ENCODE peak calls at places on chromosomes 1 and 21, in nine cellular contexts. O, I, L, P, R, U, C, M and T are unnamed samples.

GRCh38 chr1:89907669-89908293 is 86.9 kb downstream of the LRRC8D start:
- DNase-seq in I (peak; percentile 60), R (no peak), U (no peak), C (peak; percentile 62), L (no peak), M (peak; percentile 82), P (peak; percentile 71), O (no peak), T (no peak)

GRCh38 chr1:118773656-118774055 is 214.5 kb downstream of the TBX15 start:
- DNase-seq in C (no peak), P (peak; percentile 9), M (no peak), L (no peak), I (no peak), R (no peak), U (no peak), O (no peak), T (no peak)

GRCh38 chr1:202671388-202671787 is 38.9 kb downstream of the SYT2 start:
- DNase-seq in I (no peak), P (no peak), C (no peak), U (no peak), R (no peak), M (no peak), O (no peak), L (no peak), T (no peak)

GRCh38 chr1:48309564-48310082 is 87.1 kb downstream of the SLC5A9 start:
- DNase-seq in M (no peak), C (no peak), L (no peak), P (no peak), U (no peak), O (no peak), R (no peak), I (no peak), T (no peak)

GRCh38 chr1:177017453-177017852 is 147.1 kb downstream of the ASTN1 start:
- DNase-seq in O (no peak), R (no peak), U (no peak), C (no peak), I (no peak), M (no peak), L (no peak), P (no peak), T (no peak)

GRCh38 chr21:20721151-20721550 is 277.1 kb upstream of the NCAM2 start:
- DNase-seq in I (no peak), M (no peak), C (peak; percentile 4), L (no peak), R (no peak), P (no peak), O (no peak), U (no peak), T (no peak)

GRCh38 chr1:220281159-220281574 is 8.9 kb upstream of the RAB3GAP2 start:
- DNase-seq in R (no peak), M (peak; percentile 33), U (no peak), L (no peak), P (peak; percentile 32), O (no peak), I (peak; percentile 62), C (peak; percentile 47), T (no peak)

GRCh38 chr1:54108156-54108555 is 44.6 kb downstream of the CDCP2 start:
- DNase-seq in C (peak; percentile 79), O (no peak), P (no peak), R (no peak), M (no peak), U (no peak), L (no peak), I (no peak), T (no peak)

GRCh38 chr1:147824776-147825175 is 64.4 kb upstream of the GJA5 start:
- DNase-seq in M (no peak), O (no peak), C (no peak), L (no peak), P (no peak), U (no peak), R (no peak), I (no peak), T (no peak)
- H3K27ac ChIP-seq in M (no peak overlapping the region), O (no peak overlapping the region), C (no peak overlapping the region), L (no peak overlapping the region), P (no peak overlapping the region), U (no peak overlapping the region), R (no peak overlapping the region), I (no peak overlapping the region), T (no peak overlapping the region)

DNA sequence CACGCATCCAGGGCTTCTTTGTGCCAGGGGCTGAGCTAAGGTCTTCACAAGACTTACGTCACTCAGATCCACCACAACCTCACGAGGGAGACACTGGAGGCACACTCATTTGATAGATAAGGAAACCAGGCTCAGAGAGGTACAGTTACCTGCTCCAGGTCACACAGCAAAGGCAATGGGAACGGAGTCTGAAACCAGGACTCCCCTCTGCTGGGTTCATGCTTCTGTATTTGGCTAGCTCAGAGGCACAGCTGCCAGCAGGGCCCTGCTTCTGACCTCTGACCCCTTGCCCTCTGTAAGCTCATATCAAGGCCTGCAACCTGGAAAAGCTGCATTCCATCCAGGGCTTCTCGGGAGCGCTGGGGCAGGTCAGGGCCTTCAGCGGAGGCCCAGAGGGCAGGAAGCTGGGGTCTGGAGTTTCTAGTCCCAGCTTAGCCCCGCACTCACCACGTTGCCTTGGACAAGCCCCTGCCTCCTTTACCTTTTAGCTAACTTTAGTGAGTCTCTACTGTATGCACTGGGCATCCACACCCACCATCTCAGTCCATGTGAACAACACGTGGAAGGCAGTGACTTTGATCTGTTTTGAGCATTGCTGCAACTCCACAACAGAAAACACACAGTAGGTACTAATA is 34.6 kb downstream of the HSPG2 start:
- DNase-seq in R (no peak), P (no peak), U (no peak), I (no peak), M (no peak), L (no peak), O (no peak), C (no peak), T (no peak)
- H3K27ac ChIP-seq in R (no peak overlapping the region), P (no peak overlapping the region), U (peak overlapping the region; percentile 26), I (peak overlapping the region; percentile 6), M (no peak overlapping the region), L (peak overlapping the region; percentile 52), O (peak overlapping the region; percentile 97), C (peak overlapping the region; percentile 93), T (no peak overlapping the region)

GRCh38 chr21:33816148-33816547 is 99.5 kb downstream of the ATP5PO start:
- DNase-seq in M (no peak), L (no peak), I (no peak), C (no peak), R (no peak), P (no peak), U (no peak), O (no peak), T (no peak)

GRCh38 chr21:33813832-33814231 is 101.8 kb downstream of the ATP5PO start:
- DNase-seq in R (no peak), O (no peak), M (no peak), P (no peak), I (no peak), U (no peak), C (no peak), L (no peak), T (no peak)

GRCh38 chr21:33815153-33815707 is 100.4 kb downstream of the ATP5PO start:
- DNase-seq in U (no peak), M (no peak), L (no peak), O (no peak), C (no peak), R (no peak), P (no peak), I (no peak), T (no peak)

GRCh38 chr21:33808715-33809367 is 106.8 kb downstream of the ATP5PO start:
- DNase-seq in L (no peak), R (no peak), P (no peak), M (no peak), C (no peak), I (no peak), U (no peak), O (no peak), T (no peak)

GRCh38 chr21:33811147-33812024 is 104.2 kb downstream of the ATP5PO start:
- DNase-seq in O (no peak), L (no peak), M (no peak), I (no peak), R (no peak), C (no peak), U (no peak), P (no peak), T (no peak)
- H3K27ac ChIP-seq in O (peak overlapping the region; percentile 63), L (peak overlapping the region; percentile 40), M (no peak overlapping the region), I (no peak overlapping the region), R (no peak overlapping the region), C (no peak overlapping the region), U (peak overlapping the region; percentile 69), P (no peak overlapping the region), T (no peak overlapping the region)

GRCh38 chr1:231190456-231190855 is 28.6 kb downstream of the TRIM67 start:
- DNase-seq in P (no peak), I (no peak), M (no peak), U (no peak), R (no peak), L (no peak), O (no peak), C (no peak), T (no peak)
- H3K27ac ChIP-seq in P (no peak overlapping the region), I (no peak overlapping the region), M (no peak overlapping the region), U (no peak overlapping the region), R (no peak overlapping the region), L (no peak overlapping the region), O (no peak overlapping the region), C (no peak overlapping the region), T (no peak overlapping the region)

GRCh38 chr1:27307851-27308598 is 13.9 kb upstream of the TMEM222 start:
- DNase-seq in P (no peak), O (no peak), U (no peak), R (no peak), I (no peak), C (no peak), L (no peak), M (no peak), T (no peak)

GRCh38 chr1:27306071-27306470 is 15.9 kb upstream of the TMEM222 start:
- DNase-seq in R (no peak), M (no peak), C (no peak), O (no peak), L (no peak), I (no peak), P (no peak), U (no peak), T (no peak)

GRCh38 chr1:27303509-27303908 is 18.5 kb upstream of the TMEM222 start:
- DNase-seq in M (no peak), L (no peak), O (no peak), R (no peak), U (no peak), I (no peak), P (no peak), C (no peak), T (no peak)

GRCh38 chr1:27302612-27303011 is 19.4 kb upstream of the TMEM222 start:
- DNase-seq in L (no peak), U (no peak), O (no peak), P (no peak), I (no peak), R (no peak), M (no peak), C (no peak), T (no peak)

GRCh38 chr1:27306892-27307850 is 14.8 kb upstream of the TMEM222 start:
- DNase-seq in R (peak; percentile 67), I (no peak), U (no peak), M (no peak), P (no peak), C (peak; percentile 55), L (no peak), O (no peak), T (no peak)
- H3K27ac ChIP-seq in R (peak overlapping the region; percentile 85), I (no peak overlapping the region), U (no peak overlapping the region), M (no peak overlapping the region), P (no peak overlapping the region), C (no peak overlapping the region), L (no peak overlapping the region), O (no peak overlapping the region), T (no peak overlapping the region)

GRCh38 chr1:246497331-246497915 is 9.7 kb downstream of the SMYD3 start:
- DNase-seq in L (no peak), O (no peak), C (peak; percentile 84), P (peak; percentile 52), U (no peak), R (peak; percentile 58), M (peak; percentile 79), I (peak; percentile 85), T (peak; percentile 9)
- H3K27ac ChIP-seq in L (no peak overlapping the region), O (no peak overlapping the region), C (no peak overlapping the region), P (no peak overlapping the region), U (no peak overlapping the region), R (no peak overlapping the region), M (no peak overlapping the region), I (no peak overlapping the region), T (no peak overlapping the region)